ENCODE peak calls at places on chromosomes 2 and 18, in ten cellular contexts. E is AG10803; I is IMR-90; B is body of pancreas; U is fibroblast of mammary gland; S is CD8-positive, alpha-beta T cell; K is cardiac fibroblast; O is fibroblast of lung; J is neural progenitor cell; R is NT2/D1. D is an unnamed sample.

GRCh38 chr2:101064868-101065549 is 62.9 kb downstream of the RPL31 start:
- DNase-seq in O (peak), K (peak), B (peak), I (peak), R (no peak), U (peak), S (no peak), J (no peak), E (peak), D (no peak)

GRCh38 chr2:143955416-143956075 is 564.4 kb downstream of the ZEB2 start:
- DNase-seq in E (peak), O (peak), B (no peak), R (no peak), S (no peak), U (peak), I (peak), J (no peak), K (peak), D (no peak)

GRCh38 chr2:187951470-187952218 is 340.0 kb upstream of the GULP1 start:
- DNase-seq in S (peak), E (no peak), B (no peak), R (no peak), K (no peak), O (no peak), I (no peak), U (no peak), J (no peak), D (no peak)

GRCh38 chr2:214232266-214232665 is 178.6 kb upstream of the VWC2L start:
- DNase-seq in O (peak), I (peak), E (peak), S (no peak), R (no peak), J (no peak), U (no peak), B (no peak), K (no peak), D (no peak)

GRCh38 chr2:197269815-197270214 is 40.8 kb downstream of the ANKRD44 start:
- DNase-seq in B (no peak), E (no peak), O (no peak), I (no peak), S (no peak), K (no peak), J (no peak), R (no peak), U (no peak), D (no peak)

GRCh38 chr2:53253244-53253643 is 514.4 kb upstream of the CHAC2 start:
- DNase-seq in K (no peak), J (no peak), E (no peak), R (no peak), O (no peak), I (peak), S (no peak), B (no peak), U (no peak), D (no peak)

GRCh38 chr2:199273043-199273647 is 184.6 kb downstream of the SATB2 start:
- DNase-seq in E (peak), B (no peak), U (peak), S (no peak), K (peak), R (no peak), O (peak), I (peak), J (no peak), D (no peak)

GRCh38 chr2:170394988-170395387 is 217.0 kb downstream of the MYO3B start:
- DNase-seq in R (no peak), U (no peak), S (no peak), I (no peak), E (no peak), K (no peak), B (no peak), J (no peak), O (no peak), D (no peak)

GRCh38 chr2:41759880-41760279 is 287.9 kb upstream of the PKDCC start:
- DNase-seq in E (no peak), I (no peak), B (no peak), R (no peak), S (no peak), U (no peak), K (no peak), O (no peak), J (no peak), D (no peak)

GRCh38 chr18:76824754-76825153 is 2.4 kb downstream of the ZNF236 start:
- DNase-seq in I (no peak), U (no peak), S (no peak), O (no peak), K (no peak), E (no peak), B (no peak), J (no peak), R (no peak), D (no peak)

GRCh38 chr2:35462226-35462983 is 893.2 kb upstream of the CRIM1 start:
- DNase-seq in K (peak), U (no peak), I (no peak), R (no peak), E (peak), B (no peak), O (peak), S (no peak), J (no peak), D (no peak)

GRCh38 chr2:146041291-146041868 is 1521.5 kb upstream of the ZEB2 start:
- DNase-seq in R (no peak), S (no peak), O (no peak), I (no peak), J (peak), E (no peak), U (no peak), K (no peak), B (no peak), D (no peak)

GRCh38 chr18:23635283-23636040 is 27.2 kb downstream of the ANKRD29 start:
- DNase-seq in J (no peak), U (peak), R (no peak), I (no peak), E (no peak), B (no peak), O (peak), S (no peak), K (no peak), D (no peak)

GRCh38 chr2:176445831-176446433 is 176.7 kb downstream of the MTX2 start:
- DNase-seq in S (no peak), B (no peak), E (peak), R (no peak), J (no peak), U (peak), I (peak), K (no peak), O (peak), D (no peak)

GRCh38 chr2:54041135-54041534 is 70.3 kb upstream of the PSME4 start:
- DNase-seq in I (no peak), E (no peak), J (no peak), B (no peak), O (peak), R (no peak), U (peak), K (no peak), S (peak), D (no peak)

GRCh38 chr2:43180901-43181300 is 45.5 kb downstream of the ZFP36L2 start:
- DNase-seq in B (no peak), E (no peak), J (no peak), K (no peak), I (no peak), R (no peak), U (no peak), S (no peak), O (no peak), D (no peak)

GRCh38 chr2:2812648-2813047 is 481.6 kb upstream of the MYT1L start:
- DNase-seq in E (no peak), J (no peak), R (no peak), I (no peak), O (no peak), K (no peak), B (no peak), U (no peak), S (no peak), D (no peak)

GRCh38 chr2:233974530-233975071 is 57.4 kb downstream of the TRPM8 start:
- DNase-seq in J (no peak), O (peak), R (peak), S (no peak), U (peak), K (peak), B (peak), I (peak), E (peak), D (no peak)

GRCh38 chr2:208872591-208872990 is 466.0 kb downstream of the PTH2R start:
- DNase-seq in R (no peak), I (no peak), E (no peak), K (no peak), B (no peak), J (no peak), O (no peak), S (no peak), U (no peak), D (no peak)

GRCh38 chr18:79616651-79617518 is 62.7 kb upstream of the CTDP1 start:
- DNase-seq in K (peak), U (peak), O (peak), I (peak), R (no peak), B (no peak), J (peak), E (peak), S (no peak), D (no peak)

GRCh38 chr18:21741511-21742322 is 1.1 kb downstream of the MIB1 start:
- DNase-seq in E (peak), K (peak), O (peak), S (peak), I (peak), J (no peak), U (peak), B (peak), R (no peak), D (peak)

GRCh38 chr2:220781622-220782241 is 790.4 kb downstream of the EPHA4 start:
- DNase-seq in O (no peak), B (no peak), J (no peak), I (peak), S (no peak), U (no peak), R (peak), K (no peak), E (no peak), D (no peak)

GRCh38 chr18:35524236-35524635 is 26.5 kb upstream of the INO80C start:
- DNase-seq in B (peak), K (peak), J (no peak), U (no peak), E (no peak), R (no peak), O (no peak), S (no peak), I (no peak), D (no peak)

GRCh38 chr2:121855456-121855985 is 100.1 kb downstream of the TSN start:
- DNase-seq in E (no peak), B (no peak), I (no peak), O (no peak), S (no peak), K (no peak), U (no peak), J (no peak), R (no peak), D (no peak)

GRCh38 chr2:8026381-8026780 is 655.5 kb upstream of the ID2 start:
- DNase-seq in E (no peak), K (no peak), U (no peak), O (no peak), I (no peak), R (no peak), S (no peak), J (no peak), B (no peak), D (no peak)

GRCh38 chr18:43013489-43013888 is 102.0 kb downstream of the RIT2 start:
- DNase-seq in J (no peak), B (no peak), O (peak), K (peak), R (no peak), U (peak), S (no peak), I (no peak), E (no peak), D (no peak)

GRCh38 chr2:88028931-88029330 is 12.6 kb upstream of the RNU2-63P start:
- DNase-seq in J (no peak), R (no peak), U (no peak), O (no peak), B (no peak), S (no peak), I (no peak), K (no peak), E (no peak), D (no peak)

GRCh38 chr2:88032070-88032702 is 15.8 kb upstream of the RNU2-63P start:
- DNase-seq in R (no peak), U (no peak), I (peak), E (no peak), K (no peak), O (no peak), S (no peak), J (no peak), B (no peak), D (no peak)

GRCh38 chr2:88022522-88022921 is 6.2 kb upstream of the RNU2-63P start:
- DNase-seq in E (no peak), K (no peak), S (no peak), U (no peak), O (no peak), I (no peak), J (no peak), R (no peak), B (peak), D (no peak)

GRCh38 chr2:88024509-88024908 is 8.2 kb upstream of the RNU2-63P start:
- DNase-seq in R (peak), I (no peak), J (peak), S (no peak), K (no peak), O (no peak), U (no peak), B (no peak), E (no peak), D (no peak)

GRCh38 chr2:88027709-88028389 is 11.5 kb upstream of the RNU2-63P start:
- DNase-seq in S (no peak), E (no peak), J (no peak), K (no peak), R (no peak), B (no peak), I (no peak), U (no peak), O (no peak), D (no peak)
- H3K4me3 ChIP-seq in S (no peak), E (no peak), J (no peak), K (no peak), R (no peak), B (no peak), I (no peak), U (no peak), O (no peak), D (no peak)

DNA sequence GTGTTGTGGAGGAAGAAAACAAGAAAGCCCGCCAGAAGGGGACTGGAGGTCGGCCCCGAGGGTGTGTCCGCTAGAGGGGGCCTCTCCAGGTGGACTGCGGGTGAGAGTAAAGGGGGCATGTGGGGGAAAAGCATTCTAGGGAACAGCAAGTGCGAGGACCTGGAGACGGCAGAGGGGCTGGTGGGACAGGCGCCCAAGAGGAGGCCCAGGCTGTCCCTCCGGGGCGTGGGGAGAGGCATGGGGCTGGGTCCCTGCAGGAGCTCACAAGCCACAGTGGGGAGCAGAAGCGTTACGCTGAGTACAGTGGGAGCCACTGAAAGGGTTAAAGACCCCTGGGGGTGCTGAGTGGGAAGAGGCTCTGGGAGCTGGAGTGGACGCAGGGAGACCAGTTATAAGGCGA is 1.6 kb upstream of the KLF11 start:
- DNase-seq in K (no peak), J (no peak), U (no peak), R (no peak), O (no peak), S (no peak), I (no peak), B (no peak), E (no peak), D (no peak)
- H3K4me3 ChIP-seq in K (no peak), J (no peak), U (no peak), R (peak), O (no peak), S (no peak), I (no peak), B (no peak), E (no peak), D (no peak)

GRCh38 chr18:49668583-49669290 is 106.9 kb downstream of the LIPG start:
- DNase-seq in E (no peak), B (peak), I (no peak), R (no peak), S (no peak), J (peak), O (peak), U (peak), K (peak), D (no peak)
- H3K4me3 ChIP-seq in E (no peak), B (no peak), I (no peak), R (no peak), S (no peak), J (no peak), O (no peak), U (no peak), K (no peak), D (no peak)

GRCh38 chr18:50195689-50196088 is 742 bp upstream of the MYO5B start:
- DNase-seq in E (no peak), I (no peak), K (no peak), O (no peak), R (no peak), J (no peak), B (no peak), S (no peak), U (no peak), D (no peak)

GRCh38 chr18:50192903-50193795 is 1.8 kb downstream of the MYO5B start:
- DNase-seq in I (no peak), U (no peak), B (peak), J (peak), S (no peak), R (no peak), E (no peak), O (no peak), K (no peak), D (peak)

GRCh38 chr18:50194623-50195532 is at the start of gene MYO5B:
- DNase-seq in U (no peak), K (no peak), J (peak), S (peak), E (no peak), R (peak), B (peak), O (peak), I (no peak), D (peak)

GRCh38 chr18:50196261-50196660 is 1.3 kb upstream of the MYO5B start:
- DNase-seq in S (no peak), B (no peak), I (no peak), O (no peak), J (no peak), R (no peak), K (no peak), E (no peak), U (no peak), D (no peak)

GRCh38 chr18:50193796-50194622 is 938 bp downstream of the MYO5B start:
- DNase-seq in E (no peak), S (no peak), J (peak), I (no peak), B (peak), R (no peak), U (no peak), O (no peak), K (no peak), D (peak)
- H3K4me3 ChIP-seq in E (no peak), S (no peak), J (peak), I (no peak), B (peak), R (peak), U (no peak), O (no peak), K (no peak), D (peak)

GRCh38 chr18:74722237-74722636 is 124.6 kb downstream of the ZNF407 start:
- DNase-seq in J (no peak), R (no peak), E (peak), O (peak), B (no peak), U (peak), S (no peak), I (peak), K (peak), D (no peak)
- H3K4me3 ChIP-seq in J (no peak), R (no peak), E (no peak), O (no peak), B (no peak), U (no peak), S (no peak), I (no peak), K (no peak), D (no peak)

DNA sequence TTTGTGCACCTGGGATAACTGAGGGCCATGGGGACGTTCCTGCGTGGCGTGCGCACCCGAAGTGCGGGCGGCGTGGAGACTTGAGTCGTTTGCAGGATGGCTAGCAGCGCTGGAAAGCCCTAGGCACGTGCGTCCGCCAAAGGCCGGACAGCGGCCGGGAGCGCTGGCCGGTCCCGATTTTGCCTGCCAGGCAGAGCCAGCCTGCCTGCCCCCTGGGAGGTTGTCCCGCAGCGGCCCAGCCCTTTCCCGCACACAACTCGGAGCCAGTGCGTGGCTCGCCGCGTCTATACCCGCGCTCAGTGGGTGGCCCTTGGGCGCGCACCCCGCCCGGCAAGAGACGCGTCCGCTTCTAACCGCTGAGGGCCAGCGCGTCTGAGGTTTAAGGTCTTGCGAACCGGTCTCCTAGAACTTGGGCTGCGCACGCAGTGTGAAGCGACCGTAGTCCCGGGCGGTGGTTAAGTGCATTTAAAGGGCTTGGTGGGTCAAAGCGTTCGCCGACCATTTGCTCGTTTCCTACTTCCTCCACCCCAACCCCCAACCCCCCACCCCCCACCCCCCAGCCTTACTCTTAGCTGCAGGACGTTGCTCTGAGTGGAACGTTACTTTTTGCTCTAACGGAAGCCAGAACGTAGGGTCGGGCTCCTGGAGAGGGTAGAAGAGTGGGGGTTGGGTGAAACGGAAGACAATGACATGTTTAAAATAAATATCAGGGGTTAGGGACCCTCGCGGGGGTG is 627 bp downstream of the CDCA7 start:
- DNase-seq in I (peak), J (peak), B (peak), O (peak), U (peak), E (peak), S (peak), K (peak), R (peak), D (peak)
- H3K4me3 ChIP-seq in I (peak), J (peak), B (peak), O (peak), U (peak), E (peak), S (peak), K (peak), R (peak), D (peak)

DNA sequence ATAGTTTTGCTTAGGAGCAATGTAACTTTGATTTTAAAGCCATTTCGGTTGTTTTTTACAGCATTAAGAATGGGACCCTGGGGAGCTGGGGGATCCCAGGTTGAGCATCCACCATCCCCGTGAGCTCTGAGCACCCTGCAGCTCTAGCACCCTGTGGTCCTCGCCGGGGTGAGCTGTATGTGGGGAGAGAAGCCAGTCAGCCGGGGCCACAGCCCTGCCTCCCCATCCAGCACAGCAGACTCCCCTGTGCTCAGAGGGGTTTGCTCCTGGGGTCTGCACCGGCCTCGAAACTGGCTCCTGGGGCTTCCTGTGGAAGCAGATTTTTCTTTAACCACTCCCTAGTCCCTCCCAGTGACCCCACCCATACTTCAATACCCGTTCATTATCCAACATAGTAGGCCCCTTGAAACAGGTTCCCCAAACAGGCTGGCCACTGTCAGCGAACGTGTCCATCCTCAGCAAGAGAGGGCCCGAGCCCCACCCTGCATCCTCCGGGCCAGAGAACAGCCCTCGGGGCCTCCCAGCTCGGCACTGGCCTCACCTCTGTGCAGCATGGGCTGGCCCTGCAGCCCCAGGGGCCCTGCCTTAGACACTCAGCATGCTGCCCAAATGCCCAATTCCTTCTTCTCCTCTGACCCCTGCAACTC is 1.2 kb downstream of the COL6A3 start:
- DNase-seq in R (no peak), I (no peak), U (peak), K (peak), J (no peak), E (peak), B (no peak), O (no peak), S (no peak), D (no peak)
- H3K4me3 ChIP-seq in R (no peak), I (peak), U (peak), K (peak), J (no peak), E (peak), B (no peak), O (peak), S (no peak), D (peak)

DNA sequence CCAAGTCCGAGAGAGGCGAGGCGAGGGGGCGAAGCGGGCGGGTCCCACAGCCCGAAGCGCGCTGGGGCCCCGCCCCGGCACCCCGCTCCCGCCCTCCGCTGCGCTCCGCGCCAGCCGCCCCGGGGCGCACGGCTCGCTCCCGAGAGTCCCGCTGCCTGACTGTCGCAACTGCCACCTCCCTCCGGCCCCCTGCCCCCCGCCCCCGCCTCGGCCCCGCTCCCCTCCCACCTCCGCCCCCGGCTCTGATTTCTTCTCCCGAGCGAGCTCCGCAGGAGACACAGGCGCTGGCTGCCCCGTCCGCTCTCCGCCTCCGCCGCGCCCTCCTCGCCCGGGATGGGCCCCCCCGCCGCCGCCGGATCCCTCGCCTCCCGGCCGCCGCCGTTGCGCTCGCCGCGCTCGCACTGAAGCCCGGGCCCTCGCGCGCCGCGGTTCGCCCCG is at the start of gene WNT6:
- DNase-seq in K (no peak), I (no peak), R (no peak), O (no peak), E (no peak), S (no peak), B (no peak), U (no peak), J (peak), D (no peak)
- H3K4me3 ChIP-seq in K (no peak), I (peak), R (peak), O (no peak), E (no peak), S (peak), B (no peak), U (no peak), J (peak), D (peak)

D was measured in small intestine.